ENCODE peak calls at places on chromosomes 5 and 9, in four cellular contexts. X is H54, E is skeletal muscle cell, I is D341Med. P is an unnamed sample.

GRCh38 chr5:776862-777711 is 7.4 kb downstream of the ZDHHC11B start:
- DNase-seq in E (no peak), X (no peak), I (peak; percentile 8), P (no peak)

GRCh38 chr5:179253730-179254129 is 91.5 kb downstream of the ADAMTS2 start:
- DNase-seq in I (no peak), E (no peak), X (no peak), P (no peak)

GRCh38 chr5:1103505-1104326 is 8.1 kb downstream of the SLC12A7 start:
- DNase-seq in X (no peak), I (no peak), E (no peak), P (no peak)

GRCh38 chr9:112041199-112041535 is 133.9 kb downstream of the SUSD1 start:
- DNase-seq in E (no peak), X (no peak), I (no peak), P (no peak)

GRCh38 chr9:115204827-115205506 is 87.0 kb upstream of the TNC start:
- DNase-seq in E (peak; percentile 75), I (no peak), X (peak; percentile 47), P (peak; percentile 80)

GRCh38 chr5:16983022-16983639 is 47.0 kb upstream of the MYO10 start:
- DNase-seq in I (no peak), E (peak; percentile 41), X (no peak), P (no peak)

GRCh38 chr9:37555786-37556185 is 20.4 kb downstream of the FBXO10 start:
- DNase-seq in I (no peak), E (no peak), X (no peak), P (no peak)

GRCh38 chr5:157827429-157827828 is 31.5 kb downstream of the CLINT1 start:
- DNase-seq in X (no peak), I (no peak), E (peak; percentile 12), P (no peak)